ENCODE peak calls at places on chromosomes 7 and 10, in nine cellular contexts. G, S, Y, K, H, W, E, T and F are unnamed samples. For H3K9me3 and H3K36me3, the result is how much of the 10 kb centered on the place peaks cover.

GRCh38 chr10:35464805-35465456 is 128.6 kb downstream of the CCNY start:
- DNase-seq in E (no peak), W (peak), K (no peak), H (no peak), T (no peak), Y (no peak), G (no peak), S (no peak), F (no peak)

GRCh38 chr7:69429817-69430501 is 168.3 kb upstream of the AUTS2 start:
- DNase-seq in S (no peak), W (peak), G (peak), K (no peak), E (peak), T (no peak), Y (no peak), H (no peak), F (peak)

GRCh38 chr10:123639131-123639530 is 27.0 kb upstream of the GPR26 start:
- DNase-seq in T (no peak), S (no peak), H (no peak), E (no peak), G (no peak), Y (no peak), W (no peak), K (no peak), F (no peak)

GRCh38 chr10:4532467-4532866 is 293.5 kb upstream of the AKR1E2 start:
- DNase-seq in G (no peak), E (no peak), T (no peak), K (no peak), H (no peak), W (peak), Y (no peak), S (no peak), F (no peak)

GRCh38 chr10:95229724-95230627 is 35.9 kb downstream of the ACSM6 start:
- DNase-seq in E (no peak), S (no peak), H (peak), W (peak), K (no peak), Y (no peak), T (peak), G (no peak), F (no peak)

GRCh38 chr7:69906309-69906995 is 308.2 kb downstream of the AUTS2 start:
- DNase-seq in E (no peak), H (no peak), K (no peak), W (peak), Y (no peak), T (no peak), S (peak), G (no peak), F (peak)

GRCh38 chr7:73971315-73971700 is 56.7 kb upstream of the ELN start:
- DNase-seq in G (no peak), H (no peak), K (no peak), S (peak), W (no peak), T (no peak), Y (peak), E (no peak), F (no peak)

GRCh38 chr7:143492043-143492471 is 14.4 kb downstream of the TAS2R41 start:
- DNase-seq in K (no peak), Y (no peak), E (no peak), S (no peak), H (no peak), T (peak), W (peak), G (no peak), F (no peak)

GRCh38 chr7:10121641-10122040 is 852.0 kb upstream of the PHF14 start:
- DNase-seq in S (no peak), G (no peak), T (no peak), W (no peak), E (no peak), K (no peak), H (no peak), Y (no peak), F (peak)

GRCh38 chr7:64078699-64078994 is 33.4 kb downstream of the ZNF727 start:
- DNase-seq in S (no peak), G (no peak), K (no peak), T (no peak), Y (no peak), W (no peak), E (no peak), H (no peak), F (no peak)
- H3K9me3 ChIP-seq in S (under half), G (half or more), K (half or more), T (under half), Y (half or more), W (under half), E (under half), H (half or more), F (under half)

GRCh38 chr10:8066797-8067196 is 12.3 kb downstream of the GATA3 start:
- DNase-seq in K (no peak), T (no peak), W (no peak), G (no peak), E (no peak), Y (no peak), S (no peak), H (no peak), F (no peak)
- H3K36me3 ChIP-seq in K (half or more), T (under half), W (under half), G (under half), E (under half), Y (under half), S (under half), H (under half), F (half or more)

DNA sequence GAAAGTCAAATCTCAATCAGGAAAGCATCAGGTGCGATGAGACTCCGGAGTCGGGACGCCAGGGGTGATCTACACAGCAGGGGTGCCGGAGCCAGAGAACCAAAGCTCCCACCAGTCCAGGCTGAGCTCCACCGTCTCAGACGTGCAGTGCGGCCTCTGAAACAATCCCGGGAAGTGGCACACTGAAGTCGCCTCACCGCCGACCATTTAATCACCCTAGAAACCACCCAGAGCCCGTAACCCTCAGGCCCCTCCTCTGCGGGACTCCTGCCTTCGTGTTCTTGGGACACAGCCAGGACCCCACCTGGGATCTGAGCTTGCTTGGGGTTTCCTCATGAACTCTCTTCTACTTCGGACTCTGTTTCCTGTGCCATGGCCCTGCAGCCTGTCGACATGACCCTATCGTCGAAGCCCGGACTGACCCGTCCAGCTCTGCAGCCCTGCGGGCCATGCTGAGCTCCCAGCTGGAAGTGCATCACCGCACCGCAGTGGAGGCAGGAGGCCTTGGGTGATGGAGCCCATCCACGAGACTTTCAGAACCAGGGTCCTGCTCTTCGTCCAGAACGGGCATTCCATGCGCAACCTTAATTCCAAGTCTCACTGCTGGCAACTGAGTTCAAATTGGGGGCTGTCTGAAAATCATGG is 266.4 kb downstream of the PTPRN2 start:
- DNase-seq in T (no peak), G (no peak), S (no peak), E (no peak), H (no peak), K (no peak), Y (no peak), W (no peak), F (no peak)
- H3K9me3 ChIP-seq in T (under half), G (under half), S (under half), E (under half), H (half or more), K (under half), Y (under half), W (under half), F (under half)

GRCh38 chr10:30454744-30455498 is 20.9 kb downstream of the MAP3K8 start:
- DNase-seq in K (no peak), T (no peak), W (peak), Y (no peak), E (no peak), G (no peak), H (no peak), S (no peak), F (no peak)
- H3K36me3 ChIP-seq in K (under half), T (under half), W (under half), Y (half or more), E (half or more), G (half or more), H (under half), S (under half), F (under half)

DNA sequence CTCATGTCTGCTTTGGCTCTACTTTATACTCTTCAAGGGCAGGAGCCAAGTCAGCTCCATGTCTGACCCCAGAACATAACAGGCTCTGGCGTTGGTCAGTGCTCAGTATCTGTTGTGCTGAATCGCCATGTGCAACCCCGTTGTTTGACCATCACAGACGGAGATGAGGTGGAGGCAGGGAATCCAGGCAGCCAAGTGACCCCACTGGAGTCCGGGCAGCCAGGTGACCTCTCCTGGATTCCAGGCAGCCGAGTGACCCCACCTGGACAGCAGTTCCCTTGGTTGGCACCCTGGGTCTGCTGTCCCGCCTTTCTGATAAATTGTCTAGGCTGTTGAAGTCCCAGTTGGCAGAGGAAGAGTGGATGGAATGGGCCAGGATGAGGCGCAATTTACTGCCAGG is 232.2 kb downstream of the TCERG1L start:
- DNase-seq in T (no peak), K (no peak), S (no peak), H (no peak), Y (no peak), G (no peak), E (no peak), W (no peak), F (no peak)
- H3K9me3 ChIP-seq in T (under half), K (under half), S (under half), H (under half), Y (under half), G (under half), E (under half), W (under half), F (under half)

GRCh38 chr7:40742270-40742669 is 607.5 kb downstream of the SUGCT start:
- DNase-seq in W (no peak), G (no peak), H (no peak), S (no peak), E (no peak), K (no peak), T (no peak), Y (no peak), F (no peak)

GRCh38 chr7:40733578-40733977 is 598.8 kb downstream of the SUGCT start:
- DNase-seq in H (no peak), K (no peak), G (no peak), S (no peak), Y (no peak), T (no peak), W (no peak), E (no peak), F (no peak)

DNA sequence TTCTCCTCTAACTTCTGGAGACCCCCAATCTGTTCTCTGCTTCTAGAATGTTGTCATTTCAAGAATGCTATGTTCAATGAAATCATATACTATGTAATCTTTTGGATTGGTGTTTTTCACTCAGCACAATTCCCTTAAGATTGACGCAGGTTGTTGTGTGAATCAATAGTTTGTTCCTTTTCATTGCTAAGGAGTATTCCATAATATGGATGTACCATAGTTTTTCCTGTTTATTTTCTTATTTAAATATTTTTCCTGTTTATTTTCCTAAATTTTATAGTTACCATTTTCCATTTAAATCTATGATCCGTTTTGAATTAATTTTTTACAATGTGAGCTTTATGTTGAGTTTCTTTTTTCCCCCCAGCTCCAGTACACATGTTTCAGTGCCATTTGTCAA is 604.5 kb downstream of the SUGCT start:
- DNase-seq in E (no peak), Y (no peak), G (no peak), S (no peak), W (no peak), H (no peak), K (no peak), T (no peak), F (no peak)
- H3K36me3 ChIP-seq in E (under half), Y (under half), G (under half), S (under half), W (under half), H (under half), K (under half), T (under half), F (under half)

DNA sequence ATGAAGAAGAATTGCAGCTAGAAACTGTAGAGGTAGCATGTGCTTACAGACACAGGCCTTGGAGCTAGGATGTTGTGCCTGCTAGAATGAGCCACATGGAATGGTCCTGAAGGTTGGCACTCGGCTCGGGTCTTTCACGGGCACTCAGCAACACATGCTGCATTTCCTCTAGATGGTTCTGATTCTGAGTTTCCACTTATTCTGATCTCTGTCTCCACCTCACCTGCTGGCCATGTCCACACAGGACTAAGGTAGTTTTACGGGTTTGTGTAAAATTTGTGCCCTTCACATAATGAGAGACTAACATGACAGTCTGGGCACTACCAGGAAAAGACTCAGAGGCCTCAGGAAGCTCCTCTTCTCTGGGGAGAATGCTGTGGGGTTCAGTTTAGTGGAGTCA is 444.8 kb upstream of the MKI67 start:
- DNase-seq in K (no peak), E (no peak), H (no peak), T (no peak), S (no peak), W (no peak), Y (no peak), G (no peak), F (no peak)
- H3K9me3 ChIP-seq in K (under half), E (under half), H (under half), T (under half), S (under half), W (under half), Y (under half), G (under half), F (under half)

GRCh38 chr7:30634634-30635201 is 40.0 kb downstream of the GARS1 start:
- DNase-seq in Y (no peak), K (no peak), H (no peak), S (no peak), G (no peak), T (no peak), E (no peak), W (no peak), F (no peak)
- H3K36me3 ChIP-seq in Y (half or more), K (half or more), H (half or more), S (under half), G (half or more), T (half or more), E (half or more), W (under half), F (half or more)

GRCh38 chr7:157901166-157901565 is 564.4 kb downstream of the DNAJB6 start:
- DNase-seq in W (no peak), H (no peak), T (no peak), E (no peak), Y (no peak), K (no peak), G (no peak), S (no peak), F (no peak)
- H3K9me3 ChIP-seq in W (under half), H (under half), T (under half), E (under half), Y (under half), K (under half), G (under half), S (under half), F (under half)

DNA sequence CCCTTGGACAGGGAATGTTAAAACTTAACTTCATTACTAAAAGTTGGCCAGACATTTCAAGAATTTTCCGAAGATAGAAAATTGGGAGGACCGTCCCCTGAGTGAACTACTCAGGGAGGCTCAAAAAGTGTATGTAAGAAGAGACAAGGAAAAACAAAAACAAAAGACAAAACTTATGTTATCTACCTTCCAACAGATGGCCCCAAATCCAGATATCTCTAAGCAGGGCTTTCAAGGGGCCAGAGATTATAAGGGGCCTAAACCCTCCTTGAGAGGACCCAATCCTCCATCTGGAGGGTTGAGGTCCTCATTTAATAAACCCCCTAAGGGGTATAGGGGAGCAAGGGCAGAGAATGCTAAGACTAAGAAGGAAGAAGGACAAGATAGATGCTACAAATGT is 203.6 kb downstream of the SH2D4B start:
- DNase-seq in W (no peak), H (no peak), K (no peak), T (no peak), Y (no peak), G (no peak), S (no peak), E (no peak), F (no peak)
- H3K36me3 ChIP-seq in W (under half), H (under half), K (under half), T (under half), Y (under half), G (under half), S (under half), E (under half), F (under half)